ENCODE peak calls at places on chromosome 21, in eight cellular contexts. G is activated CD4-positive, alpha-beta T cell treated with anti-CD3 and anti-CD28 coated beads, Interleukin-2, amount 50 U/mL, for 24 hours; D is C1 segment of cervical spinal cord; X is cerebellar cortex; M is caudate nucleus; K is GM12865; Q is cerebellum; V is T1000. J is an unnamed sample.

GRCh38 chr21:25708467-25709065 is 26.1 kb downstream of the ATP5PF start:
- DNase-seq in M (no peak), G (peak; percentile 35), D (no peak), X (peak; percentile 25), K (peak; percentile 60), V (peak; percentile 9), Q (peak; percentile 8), J (peak; percentile 14)

GRCh38 chr21:25528511-25528910 is 78.8 kb downstream of the MRPL39 start:
- DNase-seq in V (no peak), X (peak; percentile 5), D (no peak), M (no peak), K (no peak), Q (no peak), G (no peak), J (no peak)

GRCh38 chr21:33047231-33047630 is 21.5 kb downstream of the OLIG2 start:
- DNase-seq in V (no peak), X (no peak), K (no peak), Q (no peak), G (no peak), D (no peak), M (no peak), J (no peak)

GRCh38 chr21:26918318-26919065 is 48.4 kb downstream of the ADAMTS5 start:
- DNase-seq in K (no peak), X (no peak), D (no peak), Q (no peak), M (no peak), V (peak; percentile 7), G (no peak), J (no peak)

GRCh38 chr21:35002879-35003722 is 46.0 kb downstream of the RUNX1 start:
- DNase-seq in G (no peak), Q (no peak), K (no peak), D (no peak), M (no peak), X (no peak), V (no peak), J (no peak)

GRCh38 chr21:18655927-18656326 is 252.3 kb upstream of the TMPRSS15 start:
- DNase-seq in D (no peak), G (no peak), V (no peak), M (no peak), K (no peak), X (no peak), Q (no peak), J (no peak)

GRCh38 chr21:34113842-34114241 is 40.5 kb downstream of the MRPS6 start:
- DNase-seq in D (no peak), X (no peak), M (no peak), G (no peak), Q (no peak), V (no peak), K (no peak), J (no peak)

GRCh38 chr21:35628331-35628730 is 432.0 kb downstream of the SETD4 start:
- DNase-seq in M (no peak), G (no peak), Q (no peak), K (no peak), V (no peak), X (no peak), D (no peak), J (no peak)

GRCh38 chr21:41923641-41924342 is 30.0 kb downstream of the C2CD2 start:
- DNase-seq in X (no peak), G (no peak), K (no peak), D (no peak), V (no peak), M (no peak), Q (no peak), J (no peak)

GRCh38 chr21:14942801-14943490 is 121.9 kb downstream of the NRIP1 start:
- DNase-seq in X (no peak), M (no peak), Q (no peak), D (no peak), V (no peak), K (no peak), G (no peak), J (no peak)

GRCh38 chr21:42571391-42572150 is 57.9 kb downstream of the SLC37A1 start:
- DNase-seq in Q (no peak), M (no peak), D (no peak), X (no peak), K (no peak), V (no peak), G (no peak), J (no peak)

GRCh38 chr21:41768371-41769042 is 1.7 kb upstream of the RIPK4 start:
- DNase-seq in K (no peak), X (no peak), M (no peak), G (no peak), D (no peak), V (peak; percentile 37), Q (no peak), J (no peak)

GRCh38 chr21:44337941-44338895 is 972 bp downstream of the CFAP410 start:
- DNase-seq in D (peak; percentile 48), K (peak; percentile 49), G (peak; percentile 14), M (peak; percentile 62), X (peak; percentile 77), V (peak; percentile 19), Q (peak; percentile 72), J (no peak)

GRCh38 chr21:15272171-15272570 is 207.4 kb upstream of the NRIP1 start:
- DNase-seq in K (no peak), Q (no peak), M (no peak), V (no peak), X (no peak), D (no peak), G (no peak), J (no peak)

GRCh38 chr21:42301371-42302291 is 13.6 kb downstream of the TFF3 start:
- DNase-seq in K (no peak), X (no peak), G (no peak), D (no peak), V (no peak), M (no peak), Q (no peak), J (no peak)

GRCh38 chr21:15659768-15660423 is 69.9 kb upstream of the USP25 start:
- DNase-seq in G (no peak), D (no peak), X (no peak), K (no peak), V (no peak), M (no peak), Q (no peak), J (no peak)

GRCh38 chr21:44849616-44850130 is 23.8 kb downstream of the PTTG1IP start:
- DNase-seq in M (no peak), G (no peak), D (no peak), X (no peak), V (no peak), Q (no peak), K (no peak), J (no peak)

GRCh38 chr21:28655471-28655870 is 337.2 kb downstream of the LTN1 start:
- DNase-seq in V (no peak), K (no peak), G (no peak), X (no peak), Q (no peak), D (no peak), M (no peak), J (no peak)

GRCh38 chr21:41112740-41113692 is 54.9 kb upstream of the BACE2 start:
- DNase-seq in V (no peak), X (no peak), D (peak; percentile 6), M (no peak), Q (no peak), K (peak; percentile 6), G (no peak), J (no peak)

GRCh38 chr21:16634522-16634914 is 878.3 kb upstream of the CXADR start:
- DNase-seq in D (no peak), X (no peak), K (no peak), Q (no peak), G (no peak), M (no peak), V (no peak), J (no peak)